ENCODE peak calls at places on chromosomes 4 and X, in ten cellular contexts. C, X, E, J, A, R, P, L, H and N are unnamed samples.

GRCh38 chrX:42531431-42531830 is 246.5 kb downstream of the PPP1R2C start:
- DNase-seq in P (no peak), R (no peak), H (no peak), A (no peak), J (no peak), C (no peak), X (no peak), L (no peak), E (no peak), N (no peak)

GRCh38 chr4:100839712-100840111 is 321.9 kb upstream of the EMCN start:
- DNase-seq in J (no peak), A (no peak), P (no peak), X (no peak), H (no peak), E (no peak), C (no peak), L (no peak), R (no peak), N (no peak)

GRCh38 chr4:185524888-185525863 is 10.1 kb downstream of the PDLIM3 start:
- DNase-seq in L (no peak), X (no peak), H (no peak), R (no peak), E (no peak), P (no peak), J (no peak), A (no peak), C (no peak), N (no peak)

GRCh38 chr4:161714022-161714751 is 449.6 kb downstream of the FSTL5 start:
- DNase-seq in R (no peak), H (no peak), J (no peak), X (no peak), C (no peak), P (no peak), E (peak), A (no peak), L (no peak), N (no peak)

GRCh38 chr4:98341309-98341708 is 80.1 kb downstream of the RAP1GDS1 start:
- DNase-seq in A (no peak), H (no peak), E (no peak), P (no peak), J (no peak), R (no peak), X (no peak), L (no peak), C (no peak), N (no peak)

GRCh38 chrX:94178145-94178790 is 504.3 kb downstream of the FAM133A start:
- DNase-seq in J (no peak), C (no peak), P (no peak), L (no peak), H (no peak), E (no peak), A (no peak), R (no peak), X (no peak), N (no peak)

GRCh38 chr4:17109126-17109525 is 210.7 kb upstream of the LDB2 start:
- DNase-seq in E (no peak), J (no peak), X (no peak), R (no peak), P (no peak), A (no peak), L (no peak), H (no peak), C (no peak), N (no peak)

GRCh38 chr4:4717692-4718091 is 141.8 kb upstream of the MSX1 start:
- DNase-seq in C (no peak), J (no peak), X (no peak), P (no peak), A (no peak), R (no peak), H (no peak), L (no peak), E (no peak), N (no peak)

GRCh38 chr4:142719854-142720541 is 126.1 kb downstream of the INPP4B start:
- DNase-seq in P (no peak), E (peak), L (no peak), J (no peak), A (no peak), H (no peak), C (no peak), X (no peak), R (no peak), N (no peak)

GRCh38 chr4:139082750-139083532 is 67.4 kb downstream of the NOCT start:
- DNase-seq in J (peak), X (peak), R (peak), A (peak), C (peak), L (peak), P (peak), E (peak), H (peak), N (peak)

GRCh38 chr4:121951570-121952110 is at the start of gene TRPC3:
- DNase-seq in P (no peak), R (no peak), C (no peak), J (peak), L (peak), H (no peak), X (peak), A (peak), E (peak), N (peak)

GRCh38 chrX:136193771-136194170 is 46.4 kb downstream of the FHL1 start:
- DNase-seq in P (no peak), A (no peak), J (no peak), R (no peak), C (no peak), H (no peak), E (no peak), X (no peak), L (no peak), N (no peak)

GRCh38 chr4:140790765-140791164 is 34.6 kb upstream of the TBC1D9 start:
- DNase-seq in C (peak), E (no peak), A (no peak), R (no peak), H (no peak), L (peak), J (no peak), P (no peak), X (peak), N (no peak)

GRCh38 chrX:16711219-16712115 is 1.0 kb downstream of the CTPS2 start:
- DNase-seq in H (no peak), A (peak), R (peak), L (peak), C (no peak), X (no peak), P (no peak), E (peak), J (peak), N (no peak)

GRCh38 chr4:111849726-111850284 is 295.4 kb upstream of the FAM241A start:
- DNase-seq in C (no peak), J (no peak), A (no peak), X (no peak), R (no peak), P (no peak), H (no peak), E (no peak), L (no peak), N (no peak)

GRCh38 chrX:19885732-19886131 is 1.7 kb downstream of the SH3KBP1 start:
- DNase-seq in L (no peak), H (no peak), E (no peak), X (no peak), J (no peak), C (no peak), A (no peak), P (no peak), R (no peak), N (no peak)

GRCh38 chr4:13597604-13598003 is 29.9 kb downstream of the BOD1L1 start:
- DNase-seq in C (no peak), P (no peak), E (no peak), J (no peak), X (no peak), L (no peak), A (no peak), R (no peak), H (no peak), N (no peak)

DNA sequence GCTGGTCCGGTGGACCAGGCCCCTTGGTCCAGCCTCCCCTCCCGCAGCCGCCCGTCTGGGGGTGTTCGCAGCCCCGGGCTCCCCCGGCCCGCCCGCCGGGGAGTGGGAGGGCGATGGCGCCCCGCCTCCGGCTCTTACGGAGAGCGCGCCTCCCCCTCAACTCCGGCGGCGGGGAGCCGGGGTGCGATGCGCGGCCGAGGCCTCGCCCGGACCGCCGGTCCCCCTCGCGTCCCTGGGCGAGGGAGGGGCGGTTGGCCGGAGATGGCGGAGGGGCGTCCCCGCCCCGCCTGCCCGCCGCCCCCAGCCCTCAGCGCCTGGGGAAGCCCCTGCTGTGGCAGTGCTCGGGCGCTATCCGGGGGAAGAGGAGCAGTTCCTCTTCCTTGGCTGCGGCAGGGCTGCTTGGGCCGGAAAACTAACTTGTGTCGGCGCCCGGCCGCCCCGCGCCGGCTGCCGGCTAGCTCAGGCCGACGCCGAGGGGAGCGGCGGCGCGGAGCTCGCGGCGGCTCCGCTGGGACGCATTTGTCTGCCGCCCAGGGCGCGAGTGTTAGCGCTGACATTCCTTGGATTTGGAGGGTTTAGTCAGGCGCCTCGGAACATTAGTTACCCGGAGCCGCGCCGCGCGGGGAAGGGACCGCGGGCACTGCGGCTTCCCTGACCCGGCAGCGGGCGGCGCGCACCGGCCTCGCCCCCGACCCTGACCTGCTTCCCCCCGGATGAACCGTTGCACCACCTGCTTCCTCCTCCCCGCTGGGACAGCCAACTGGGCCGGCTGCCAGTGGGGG is 1.0 kb downstream of the GALNT7 start:
- DNase-seq in A (peak), P (no peak), E (peak), X (peak), L (peak), R (no peak), H (peak), C (peak), J (peak), N (peak)
- TF ChIP-seq POLR2A in A (no peak), P (no peak), E (peak), X (no peak), L (no peak), R (no peak), H (no peak), C (no peak), J (no peak), N (no peak)

DNA sequence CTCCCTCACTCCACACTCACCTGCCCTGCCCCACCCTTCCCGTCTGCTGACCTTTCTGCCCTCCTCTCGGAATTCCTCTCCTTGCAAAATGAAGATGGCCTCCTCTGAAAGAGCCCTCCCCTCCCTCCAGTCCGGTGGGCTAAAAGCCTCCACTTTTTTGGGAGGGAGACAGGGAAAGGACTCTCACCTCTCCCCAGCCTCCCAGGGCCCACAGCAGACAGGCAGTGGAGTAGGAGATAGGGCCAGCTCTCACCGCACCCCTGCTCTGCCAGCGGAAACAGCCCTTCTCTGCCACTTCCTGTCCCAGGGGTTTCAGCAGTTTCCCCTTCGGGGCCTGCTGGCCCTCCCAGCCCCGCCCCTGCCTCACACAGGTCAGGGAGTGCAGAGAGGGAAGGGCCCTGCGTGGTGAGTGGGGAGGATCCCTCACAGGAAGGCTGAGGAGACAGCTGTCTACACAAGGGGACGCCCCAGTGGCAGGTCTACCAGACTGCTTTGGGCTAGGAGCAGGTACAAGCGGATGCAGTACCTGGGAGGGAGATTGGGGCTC is 18.2 kb downstream of the ELF4 start:
- DNase-seq in P (no peak), J (peak), X (peak), H (no peak), C (peak), R (peak), E (peak), A (no peak), L (peak), N (peak)
- TF ChIP-seq POLR2AphosphoS5 in P (no peak), J (peak), X (peak), H (no peak), C (peak), R (peak), E (no peak), A (no peak), L (peak), N (no peak)

GRCh38 chr4:73615613-73616012 is 4.6 kb downstream of the RASSF6 start:
- DNase-seq in J (no peak), E (no peak), H (no peak), A (no peak), P (peak), X (no peak), L (no peak), C (no peak), R (peak), N (no peak)

GRCh38 chr4:73617256-73617655 is 3.0 kb downstream of the RASSF6 start:
- DNase-seq in P (no peak), R (no peak), A (no peak), H (no peak), E (no peak), C (no peak), X (no peak), J (no peak), L (no peak), N (no peak)

GRCh38 chr4:73621357-73621756 is 1.1 kb upstream of the RASSF6 start:
- DNase-seq in J (no peak), A (no peak), C (no peak), X (no peak), E (no peak), R (no peak), P (no peak), H (no peak), L (no peak), N (no peak)

GRCh38 chr4:73619351-73619750 is 885 bp downstream of the RASSF6 start:
- DNase-seq in H (no peak), L (no peak), R (no peak), C (no peak), J (no peak), P (no peak), A (no peak), E (no peak), X (no peak), N (no peak)

GRCh38 chr4:73620115-73620792 is at the start of gene RASSF6:
- DNase-seq in J (peak), A (no peak), H (no peak), C (peak), L (no peak), P (peak), X (peak), R (no peak), E (no peak), N (peak)
- TF ChIP-seq POLR2A in J (no peak), A (no peak), H (no peak), C (no peak), L (no peak), P (no peak), X (peak), R (no peak), E (no peak), N (no peak)

GRCh38 chrX:1137531-1137930 is 74.9 kb downstream of the CRLF2 start:
- DNase-seq in P (no peak), L (no peak), A (peak), J (no peak), R (no peak), E (no peak), X (no peak), C (peak), H (peak), N (no peak)
- TF ChIP-seq POLR2AphosphoS5 in P (no peak), L (no peak), A (no peak), J (no peak), R (no peak), E (no peak), X (no peak), C (no peak), H (no peak), N (no peak)

GRCh38 chrX:149198980-149199732 is 305.9 kb downstream of the IDS start:
- DNase-seq in H (no peak), A (no peak), X (no peak), L (no peak), J (no peak), R (no peak), P (no peak), C (no peak), E (no peak), N (no peak)
- TF ChIP-seq POLR2A in H (no peak), A (no peak), X (no peak), L (no peak), J (no peak), R (no peak), P (no peak), C (no peak), E (no peak), N (no peak)

GRCh38 chrX:47235691-47236103 is 2.9 kb downstream of the USP11 start:
- DNase-seq in X (no peak), A (no peak), H (no peak), J (no peak), R (peak), C (no peak), L (no peak), E (no peak), P (no peak), N (no peak)

GRCh38 chrX:47234583-47234982 is 1.8 kb downstream of the USP11 start:
- DNase-seq in E (no peak), X (no peak), L (no peak), C (no peak), R (no peak), P (no peak), H (no peak), J (no peak), A (no peak), N (no peak)

GRCh38 chrX:47232197-47232802 is 509 bp upstream of the USP11 start:
- DNase-seq in P (no peak), R (no peak), X (no peak), H (no peak), C (peak), A (no peak), E (peak), J (no peak), L (no peak), N (no peak)

GRCh38 chrX:47232803-47233332 is at the start of gene USP11:
- DNase-seq in A (peak), P (no peak), H (no peak), L (peak), C (peak), E (no peak), R (peak), X (peak), J (peak), N (peak)

DNA sequence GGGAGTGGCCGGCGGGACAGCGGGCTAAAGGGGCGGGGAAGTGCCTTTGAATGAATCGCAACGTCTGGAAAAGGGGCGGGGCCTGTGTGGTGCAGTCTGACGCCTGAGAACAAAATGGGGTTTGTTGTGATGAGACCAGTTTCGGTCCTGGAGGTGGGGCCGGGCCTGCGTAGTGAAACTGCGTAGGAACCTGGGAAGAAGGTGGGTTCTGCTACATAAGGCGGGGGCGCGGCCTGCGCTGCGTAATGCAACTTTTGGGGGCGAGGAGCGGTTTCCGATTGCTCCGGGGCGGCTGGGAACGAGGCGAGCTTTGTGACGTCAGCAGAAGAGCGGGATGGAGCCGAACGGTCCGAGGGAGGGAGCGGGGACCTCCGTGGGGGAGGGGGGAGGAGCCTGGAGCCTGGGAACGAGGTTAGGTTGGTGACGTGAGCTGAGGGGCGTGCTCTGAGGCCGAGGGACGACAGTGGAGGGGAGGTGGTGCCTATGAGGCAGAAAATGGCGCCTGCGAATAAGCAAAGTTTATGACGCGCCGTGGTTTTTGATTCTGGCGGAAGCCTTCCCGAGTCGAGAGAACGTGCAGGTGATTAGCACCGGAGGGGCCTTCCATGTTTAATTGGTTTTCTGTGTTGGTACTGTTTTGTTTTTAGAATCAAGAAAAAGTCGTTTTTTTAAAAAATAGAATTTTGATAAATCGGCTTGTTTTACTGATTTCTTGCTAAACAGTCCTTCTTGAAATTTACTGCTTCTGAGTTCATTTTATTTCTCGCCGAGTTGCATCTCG is 714 bp downstream of the USP11 start:
- DNase-seq in X (peak), E (peak), R (peak), C (peak), H (peak), P (peak), J (peak), L (peak), A (peak), N (peak)
- TF ChIP-seq POLR2AphosphoS5 in X (no peak), E (no peak), R (no peak), C (peak), H (peak), P (peak), J (no peak), L (peak), A (peak), N (peak)